ENCODE peak calls at places on chromosome 1, in six cellular contexts. R is sigmoid colon; D is lower lobe of right lung; L is tibial nerve; A is neural crest cell; N is CD4-positive, alpha-beta T cell. J is an unnamed sample.

GRCh38 chr1:48492392-48492791 is 20.4 kb upstream of the SPATA6 start:
- DNase-seq in R (no peak), D (no peak), L (no peak), A (no peak), N (no peak), J (no peak)

GRCh38 chr1:27357281-27358037 is 9.3 kb downstream of the MAP3K6 start:
- DNase-seq in R (peak), D (peak), L (no peak), A (peak), N (peak), J (peak)

GRCh38 chr1:81950845-81951244 is 150.1 kb downstream of the ADGRL2 start:
- DNase-seq in R (no peak), D (no peak), L (no peak), A (no peak), N (no peak), J (no peak)

GRCh38 chr1:118788372-118788955 is 199.7 kb downstream of the TBX15 start:
- DNase-seq in R (no peak), D (no peak), L (no peak), A (no peak), N (no peak), J (no peak)

GRCh38 chr1:107557095-107557494 is 407.9 kb downstream of the VAV3 start:
- DNase-seq in R (no peak), D (no peak), L (no peak), A (no peak), N (no peak), J (no peak)

GRCh38 chr1:224377676-224378006 is 21.0 kb downstream of the CNIH4 start:
- DNase-seq in R (no peak), D (no peak), L (no peak), A (no peak), N (no peak), J (no peak)

GRCh38 chr1:43058545-43059360 is 100.1 kb upstream of the SLC2A1 start:
- DNase-seq in R (no peak), D (no peak), L (no peak), A (no peak), N (no peak), J (no peak)

GRCh38 chr1:33137800-33138199 is 44.0 kb downstream of the TRIM62 start:
- DNase-seq in R (no peak), D (no peak), L (no peak), A (peak), N (no peak), J (peak)

GRCh38 chr1:6251681-6252373 is 7.8 kb downstream of the HES3 start:
- DNase-seq in R (no peak), D (no peak), L (no peak), A (no peak), N (no peak), J (no peak)

GRCh38 chr1:185155600-185156320 is 993 bp downstream of the TRMT1L start:
- DNase-seq in R (no peak), D (no peak), L (no peak), A (no peak), N (no peak), J (no peak)

GRCh38 chr1:241972703-241973375 is 15.3 kb downstream of the BECN2 start:
- DNase-seq in R (no peak), D (no peak), L (no peak), A (peak), N (no peak), J (no peak)

GRCh38 chr1:231986631-231987291 is 360.2 kb downstream of the DISC1 start:
- DNase-seq in R (peak), D (no peak), L (peak), A (no peak), N (no peak), J (no peak)

GRCh38 chr1:62530516-62531154 is 66.7 kb upstream of the ANGPTL3 start:
- DNase-seq in R (no peak), D (peak), L (no peak), A (peak), N (no peak), J (no peak)

GRCh38 chr1:165845992-165846748 is 18.8 kb downstream of the UCK2 start:
- DNase-seq in R (no peak), D (no peak), L (no peak), A (no peak), N (no peak), J (no peak)

GRCh38 chr1:183841950-183842816 is 37.3 kb downstream of the RGL1 start:
- DNase-seq in R (peak), D (no peak), L (no peak), A (no peak), N (no peak), J (no peak)

GRCh38 chr1:186231861-186232436 is 143.1 kb downstream of the TPR start:
- DNase-seq in R (no peak), D (no peak), L (no peak), A (no peak), N (no peak), J (no peak)

DNA sequence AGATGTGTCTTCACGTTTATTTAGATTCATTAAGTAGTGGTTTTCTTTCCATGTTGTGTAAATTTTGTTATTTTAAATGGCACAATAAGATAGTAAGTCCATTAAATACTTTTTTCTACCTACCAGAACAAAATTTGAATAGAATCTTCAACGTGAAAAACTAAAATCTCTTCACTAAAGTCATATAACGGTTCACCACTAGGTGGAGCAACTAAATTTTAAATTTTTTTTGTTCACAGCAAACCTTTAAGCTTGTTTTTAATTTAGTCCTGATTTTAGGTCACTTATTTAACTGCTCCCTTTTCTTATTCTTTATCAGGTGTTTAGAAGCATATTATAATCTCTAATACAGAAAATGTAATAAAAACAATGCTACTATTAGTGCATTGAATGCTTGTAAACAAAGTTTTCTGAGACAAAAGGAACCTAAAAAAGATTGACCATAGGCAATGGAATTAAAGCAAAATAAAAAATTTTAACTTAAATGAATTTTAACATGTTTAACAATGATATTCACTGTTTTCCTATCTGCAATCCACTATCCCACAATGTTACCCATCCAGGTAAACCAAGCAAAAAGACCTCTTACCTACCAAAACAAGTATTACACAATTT is 28.3 kb upstream of the PKN2 start:
- DNase-seq in R (no peak), D (no peak), L (no peak), A (no peak), N (no peak), J (no peak)
- TF ChIP-seq CTCF in R (peak), D (peak), L (peak), A (peak), N (peak), J (no peak)

GRCh38 chr1:96515430-96515829 is 206.2 kb upstream of the PTBP2 start:
- DNase-seq in R (no peak), D (no peak), L (no peak), A (no peak), N (no peak), J (no peak)
- TF ChIP-seq CTCF in R (no peak), D (no peak), L (no peak), A (no peak), N (no peak), J (no peak)

GRCh38 chr1:209784276-209785169 is at the start of gene C1orf74:
- DNase-seq in R (peak), D (peak), L (peak), A (peak), N (peak), J (peak)
- TF ChIP-seq CTCF in R (no peak), D (no peak), L (peak), A (no peak), N (no peak), J (no peak)

GRCh38 chr1:201648066-201648910 is 109.4 kb downstream of the NAV1 start:
- DNase-seq in R (peak), D (peak), L (no peak), A (peak), N (no peak), J (no peak)

GRCh38 chr1:201648911-201649775 is 110.2 kb downstream of the NAV1 start:
- DNase-seq in R (peak), D (no peak), L (no peak), A (peak), N (no peak), J (no peak)

GRCh38 chr1:201652180-201652579 is 113.3 kb downstream of the NAV1 start:
- DNase-seq in R (no peak), D (no peak), L (no peak), A (no peak), N (no peak), J (no peak)

GRCh38 chr1:201650608-201650933 is 111.6 kb downstream of the NAV1 start:
- DNase-seq in R (no peak), D (no peak), L (no peak), A (no peak), N (no peak), J (no peak)

GRCh38 chr1:201649776-201650607 is 111.1 kb downstream of the NAV1 start:
- DNase-seq in R (peak), D (peak), L (peak), A (peak), N (no peak), J (no peak)
- TF ChIP-seq CTCF in R (peak), D (no peak), L (no peak), A (peak), N (no peak), J (no peak)

DNA sequence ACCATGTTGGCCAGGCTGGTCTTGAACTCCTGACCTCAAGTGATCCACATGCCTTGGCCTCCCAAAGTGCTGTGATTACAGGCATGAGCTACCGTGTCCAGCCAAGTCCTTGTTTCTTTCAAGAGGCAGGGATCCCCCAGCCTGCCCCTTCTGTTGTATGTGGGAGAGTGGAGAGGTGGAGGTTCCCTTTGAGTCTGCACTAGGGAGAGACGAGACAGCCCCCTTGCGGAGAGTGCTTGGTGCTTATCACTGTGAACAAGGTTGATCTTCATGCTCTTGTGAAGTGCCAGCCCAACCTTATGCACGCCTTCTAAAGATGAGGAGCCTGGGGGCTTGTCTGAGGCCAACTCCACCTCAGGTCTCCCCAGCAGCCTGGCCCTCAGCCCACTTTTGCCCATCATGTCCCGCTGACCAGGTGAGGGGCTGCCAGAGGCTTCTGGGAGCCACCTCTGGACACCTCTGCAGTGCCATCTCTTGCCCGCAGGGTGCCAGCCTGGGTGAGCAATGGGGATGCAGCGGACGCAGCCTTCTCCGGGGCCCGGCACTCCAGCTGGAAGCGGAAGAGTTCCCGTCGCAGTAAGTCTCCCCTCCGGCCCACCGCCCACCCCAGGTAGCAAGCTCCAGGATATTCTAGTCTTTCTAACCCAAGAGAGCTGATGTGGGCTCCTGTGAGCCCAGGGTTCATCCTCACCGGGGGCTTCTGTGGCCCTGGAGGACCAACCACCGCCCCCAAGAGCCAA is 62.3 kb downstream of the ARHGEF10L start:
- DNase-seq in R (no peak), D (no peak), L (no peak), A (no peak), N (no peak), J (no peak)
- TF ChIP-seq CTCF in R (no peak), D (no peak), L (no peak), A (no peak), N (no peak), J (no peak)

DNA sequence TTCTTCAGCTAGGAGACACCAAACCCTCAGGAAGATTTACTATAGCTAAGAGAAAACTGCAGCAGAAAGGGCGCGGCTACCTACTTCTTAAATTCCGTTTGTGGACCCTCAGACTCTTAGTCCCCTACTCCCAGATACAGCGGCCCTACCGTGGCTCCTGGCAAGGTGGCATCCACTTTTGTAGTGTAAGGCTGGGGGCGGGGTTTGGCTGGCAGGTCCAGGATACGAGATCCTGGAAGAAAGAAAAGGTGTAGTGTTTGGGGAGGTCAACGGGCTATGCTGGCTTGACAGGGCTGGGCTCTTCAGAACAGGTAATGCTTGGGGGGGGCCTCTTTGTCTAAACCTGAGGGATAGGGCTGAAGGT is 280 bp downstream of the CREB3L4 start:
- DNase-seq in R (no peak), D (peak), L (no peak), A (no peak), N (no peak), J (no peak)
- TF ChIP-seq CTCF in R (no peak), D (no peak), L (no peak), A (peak), N (peak), J (no peak)